ENCODE peak calls at places on chromosomes 3 and 15, in five cellular contexts. D is HepG2, R is SK-N-SH, P is GM12878, E is K562. Z is an unnamed sample.

GRCh38 chr15:81484076-81484475 is 110.1 kb upstream of the TMC3 start:
- DNase-seq in D (no peak), R (no peak), P (no peak), E (no peak), Z (no peak)

GRCh38 chr3:122305818-122306621 is 19.0 kb upstream of the CSTA start:
- DNase-seq in D (peak; percentile 67), R (no peak), P (no peak), E (no peak), Z (peak; percentile 23)

GRCh38 chr15:64209680-64210334 is 47.0 kb upstream of the PPIB start:
- DNase-seq in D (peak; percentile 32), R (peak; percentile 41), P (peak; percentile 9), E (peak; percentile 17), Z (peak; percentile 33)

GRCh38 chr3:154334973-154335420 is 10.7 kb upstream of the DHX36 start:
- DNase-seq in D (peak; percentile 20), R (peak; percentile 27), P (no peak), E (peak; percentile 20), Z (no peak)

GRCh38 chr3:4493931-4494806 is 1.0 kb downstream of the ITPR1 start:
- DNase-seq in D (no peak), R (peak; percentile 42), P (no peak), E (no peak), Z (no peak)

GRCh38 chr15:94061041-94061440 is 170.3 kb upstream of the MCTP2 start:
- DNase-seq in D (no peak), R (no peak), P (no peak), E (no peak), Z (no peak)

GRCh38 chr15:89167267-89168176 is 53.9 kb downstream of the RLBP1 start:
- DNase-seq in D (peak; percentile 10), R (no peak), P (peak; percentile 36), E (peak; percentile 48), Z (peak; percentile 91)

GRCh38 chr3:65593780-65594752 is 444.7 kb downstream of the MAGI1 start:
- DNase-seq in D (no peak), R (peak; percentile 12), P (no peak), E (peak; percentile 20), Z (no peak)

GRCh38 chr3:64203216-64203615 is 22.1 kb downstream of the PRICKLE2 start:
- DNase-seq in D (no peak), R (no peak), P (no peak), E (no peak), Z (no peak)

GRCh38 chr3:45140392-45140791 is 5.8 kb downstream of the CDCP1 start:
- DNase-seq in D (no peak), R (no peak), P (no peak), E (no peak), Z (no peak)

GRCh38 chr3:101847328-101847727 is 2.0 kb upstream of the NFKBIZ start:
- DNase-seq in D (peak; percentile 43), R (no peak), P (no peak), E (no peak), Z (no peak)

GRCh38 chr15:79562538-79563298 is 130.6 kb downstream of the MINAR1 start:
- DNase-seq in D (no peak), R (no peak), P (no peak), E (no peak), Z (no peak)

GRCh38 chr3:70973558-70973957 is 610.0 kb downstream of the FOXP1 start:
- DNase-seq in D (no peak), R (no peak), P (no peak), E (no peak), Z (no peak)

GRCh38 chr3:2523251-2523836 is 424.7 kb downstream of the CNTN4 start:
- DNase-seq in D (no peak), R (no peak), P (no peak), E (no peak), Z (no peak)

GRCh38 chr3:184186184-184186901 is at the start of gene ABCF3:
- DNase-seq in D (no peak), R (peak; percentile 45), P (no peak), E (no peak), Z (no peak)

GRCh38 chr3:60102154-60102553 is 1052.3 kb upstream of the CFAP20DC start:
- DNase-seq in D (no peak), R (no peak), P (no peak), E (no peak), Z (no peak)

GRCh38 chr3:49349617-49350114 is 8.5 kb downstream of the GPX1 start:
- DNase-seq in D (no peak), R (no peak), P (no peak), E (peak; percentile 68), Z (no peak)

GRCh38 chr3:153290278-153291015 is 128.4 kb downstream of the RAP2B start:
- DNase-seq in D (no peak), R (no peak), P (no peak), E (peak; percentile 21), Z (no peak)

GRCh38 chr3:63479661-63480035 is 172.8 kb upstream of the SNTN start:
- DNase-seq in D (no peak), R (no peak), P (no peak), E (no peak), Z (no peak)

GRCh38 chr3:40827942-40828688 is 303.4 kb downstream of the ZNF621 start:
- DNase-seq in D (no peak), R (no peak), P (no peak), E (no peak), Z (no peak)

GRCh38 chr3:24494616-24495333 is at the start of gene THRB:
- DNase-seq in D (peak; percentile 56), R (peak; percentile 89), P (no peak), E (peak; percentile 82), Z (peak; percentile 27)
- TF ChIP-seq ZBTB33 in D (no peak), R (no peak), P (no peak), E (peak; percentile 7), Z (no peak)

DNA sequence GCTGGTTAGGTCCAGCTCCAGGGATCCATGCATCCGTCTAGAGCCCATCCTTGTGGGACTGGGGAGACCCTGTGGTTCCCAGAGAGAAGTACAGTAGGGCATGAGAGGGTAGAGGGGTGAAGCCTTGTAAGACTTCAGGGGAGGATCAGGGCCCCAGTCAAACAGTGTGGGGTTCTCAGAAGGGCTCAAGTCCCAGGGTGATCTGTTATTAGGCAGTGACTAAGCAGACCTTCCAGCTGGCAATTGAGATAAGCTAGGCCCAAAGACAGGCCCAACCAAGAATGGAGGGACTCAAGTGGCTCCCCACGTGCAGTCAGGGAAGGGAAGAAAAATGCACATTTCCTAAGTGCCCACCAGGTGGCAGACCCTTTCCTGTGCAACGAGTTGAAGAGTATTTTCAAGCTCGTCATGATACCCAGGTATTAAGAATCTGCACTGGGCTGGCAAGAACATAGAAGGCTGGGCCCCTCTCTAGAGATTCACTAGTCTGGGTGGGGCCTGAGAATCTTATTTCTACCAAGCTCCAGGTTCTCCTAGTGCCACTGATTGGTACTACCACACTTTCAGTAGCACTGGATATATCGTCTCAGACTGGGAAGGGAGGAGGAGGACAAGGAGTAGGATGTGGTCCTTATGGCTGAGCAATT is 240.8 kb downstream of the NR1D2 start:
- DNase-seq in D (peak; percentile 26), R (peak; percentile 44), P (no peak), E (peak; percentile 88), Z (peak; percentile 69)
- TF ChIP-seq JUND in D (no peak), R (no peak), P (no peak), E (peak; percentile 90), Z (no peak)

GRCh38 chr15:67472957-67473356 is 48.0 kb upstream of the C15orf61 start:
- DNase-seq in D (no peak), R (no peak), P (no peak), E (no peak), Z (no peak)
- TF ChIP-seq ZBTB33 in D (no peak), R (no peak), P (no peak), E (no peak), Z (no peak)

DNA sequence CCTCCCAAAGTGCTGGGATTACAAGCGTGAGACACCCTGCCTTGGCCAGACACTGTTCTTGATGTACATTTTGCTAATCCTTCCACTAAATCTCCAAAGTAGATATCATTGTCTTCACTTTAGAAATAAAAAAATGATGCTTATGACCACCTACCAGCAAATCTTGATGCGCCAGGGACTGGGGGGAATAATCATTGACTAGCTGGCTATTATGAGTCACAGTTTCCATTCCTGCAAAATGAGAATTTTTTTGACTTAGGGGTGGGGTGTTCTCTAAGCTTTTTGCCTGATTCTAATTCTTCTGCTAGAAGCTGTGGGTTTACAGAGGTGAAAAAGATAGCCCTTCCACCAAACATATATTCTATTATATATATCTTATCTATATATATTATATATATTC is 17.1 kb upstream of the RFC4 start:
- DNase-seq in D (no peak), R (no peak), P (no peak), E (peak; percentile 28), Z (no peak)
- TF ChIP-seq JUND in D (no peak), R (no peak), P (no peak), E (peak; percentile 42), Z (no peak)

GRCh38 chr3:195197764-195198423 is 73.1 kb downstream of the XXYLT1 start:
- DNase-seq in D (no peak), R (no peak), P (no peak), E (no peak), Z (peak; percentile 19)

GRCh38 chr3:195198424-195199346 is 72.3 kb downstream of the XXYLT1 start:
- DNase-seq in D (peak; percentile 85), R (no peak), P (no peak), E (no peak), Z (no peak)

GRCh38 chr3:195196266-195196665 is 74.7 kb downstream of the XXYLT1 start:
- DNase-seq in D (no peak), R (peak; percentile 48), P (no peak), E (no peak), Z (no peak)

GRCh38 chr3:195203631-195204030 is 67.3 kb downstream of the XXYLT1 start:
- DNase-seq in D (no peak), R (no peak), P (no peak), E (no peak), Z (no peak)

DNA sequence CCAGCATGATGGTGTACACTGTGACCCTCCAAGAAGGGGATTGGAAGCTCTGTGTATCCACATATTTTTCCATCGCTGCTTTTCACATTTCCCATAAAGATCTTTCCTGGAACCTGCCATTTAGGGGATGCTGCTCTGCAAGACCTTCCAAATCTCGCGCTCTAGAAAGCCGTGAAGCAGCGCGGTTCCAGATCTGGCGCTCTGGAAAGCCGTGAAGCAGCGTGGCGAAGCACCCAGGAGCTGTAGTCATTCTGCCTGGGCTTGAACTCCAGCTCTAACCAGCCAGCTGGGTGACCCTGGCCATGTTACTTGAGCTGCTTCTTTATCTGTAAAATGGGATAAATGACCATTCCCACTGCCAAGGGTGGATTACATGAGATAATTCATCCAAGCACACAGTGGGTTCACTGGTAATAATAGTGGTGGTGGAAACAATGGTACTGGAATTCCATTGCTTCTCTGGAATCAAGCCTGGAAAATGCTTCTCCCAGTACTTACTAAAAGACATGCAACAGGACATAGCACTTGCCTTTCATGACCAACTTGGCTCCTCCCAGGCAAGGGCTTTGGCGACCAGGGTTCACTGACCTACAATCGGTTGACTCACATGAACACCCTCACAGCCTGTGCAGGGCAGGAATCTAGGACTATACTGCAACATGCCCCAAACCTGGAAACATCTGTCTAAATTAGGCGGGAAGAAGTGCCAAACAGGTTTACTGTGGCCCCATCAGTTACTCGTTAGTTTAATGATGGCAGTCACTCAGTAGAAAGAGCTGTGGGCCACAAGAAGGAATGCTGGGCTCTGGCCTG is 70.7 kb downstream of the XXYLT1 start:
- DNase-seq in D (peak; percentile 41), R (no peak), P (no peak), E (no peak), Z (no peak)
- TF ChIP-seq ZBTB33 in D (peak; percentile 29), R (no peak), P (no peak), E (peak; percentile 61), Z (no peak)

GRCh38 chr3:129162729-129163579 is 2.1 kb upstream of the ISY1 start:
- DNase-seq in D (peak; percentile 29), R (peak; percentile 32), P (no peak), E (peak; percentile 42), Z (no peak)
- TF ChIP-seq JUND in D (no peak), R (no peak), P (no peak), E (no peak), Z (no peak)

GRCh38 chr15:41276821-41277220 is 45.8 kb downstream of the CHP1 start:
- DNase-seq in D (no peak), R (no peak), P (no peak), E (no peak), Z (no peak)
- TF ChIP-seq ZBTB33 in D (no peak), R (no peak), P (no peak), E (no peak), Z (no peak)

Z was measured in HCT116.